ENCODE peak calls at places on chromosomes 7 and 10, in seven cellular contexts. One of them, this sample, is unnamed.

GRCh38 chr7:129375221-129375938 is 58.9 kb upstream of the STRIP2 start:
- DNase-seq in AG09309: no peak
- DNase-seq in HTR-8/SVneo: no peak
- DNase-seq in naive thymus-derived CD8-positive, alpha-beta T cell: no peak
- DNase-seq in HEK293T: no peak
- DNase-seq in NCI-H69: peak
- DNase-seq in activated naive CD4-positive, alpha-beta T cell: no peak
- DNase-seq in this sample: no peak

GRCh38 chr10:101453791-101454718 is 100.1 kb downstream of the BTRC start:
- DNase-seq in AG09309: peak
- DNase-seq in HTR-8/SVneo: no peak
- DNase-seq in naive thymus-derived CD8-positive, alpha-beta T cell: no peak
- DNase-seq in HEK293T: no peak
- DNase-seq in NCI-H69: no peak
- DNase-seq in activated naive CD4-positive, alpha-beta T cell: no peak
- DNase-seq in this sample: no peak

GRCh38 chr10:35191523-35191922 is 64.9 kb downstream of the CREM start:
- DNase-seq in AG09309: no peak
- DNase-seq in HTR-8/SVneo: no peak
- DNase-seq in naive thymus-derived CD8-positive, alpha-beta T cell: no peak
- DNase-seq in HEK293T: no peak
- DNase-seq in NCI-H69: no peak
- DNase-seq in activated naive CD4-positive, alpha-beta T cell: no peak
- DNase-seq in this sample: no peak

GRCh38 chr7:128739990-128740682 is 977 bp downstream of the CALU start:
- DNase-seq in AG09309: no peak
- DNase-seq in HTR-8/SVneo: no peak
- DNase-seq in naive thymus-derived CD8-positive, alpha-beta T cell: no peak
- DNase-seq in HEK293T: no peak
- DNase-seq in NCI-H69: no peak
- DNase-seq in activated naive CD4-positive, alpha-beta T cell: no peak
- DNase-seq in this sample: no peak

GRCh38 chr10:8416755-8417154 is 362.3 kb downstream of the GATA3 start:
- DNase-seq in AG09309: no peak
- DNase-seq in HTR-8/SVneo: no peak
- DNase-seq in naive thymus-derived CD8-positive, alpha-beta T cell: no peak
- DNase-seq in HEK293T: no peak
- DNase-seq in NCI-H69: no peak
- DNase-seq in activated naive CD4-positive, alpha-beta T cell: no peak
- DNase-seq in this sample: no peak

GRCh38 chr7:149196705-149197171 is 1.4 kb downstream of the ZNF282 start:
- DNase-seq in AG09309: no peak
- DNase-seq in HTR-8/SVneo: no peak
- DNase-seq in naive thymus-derived CD8-positive, alpha-beta T cell: no peak
- DNase-seq in HEK293T: peak
- DNase-seq in NCI-H69: peak
- DNase-seq in activated naive CD4-positive, alpha-beta T cell: no peak
- DNase-seq in this sample: no peak

GRCh38 chr7:121398246-121398645 is 2.1 kb upstream of the FAM3C start:
- DNase-seq in AG09309: no peak
- DNase-seq in HTR-8/SVneo: no peak
- DNase-seq in naive thymus-derived CD8-positive, alpha-beta T cell: no peak
- DNase-seq in HEK293T: no peak
- DNase-seq in NCI-H69: peak
- DNase-seq in activated naive CD4-positive, alpha-beta T cell: no peak
- DNase-seq in this sample: no peak

GRCh38 chr7:88401009-88401623 is 94.4 kb upstream of the STEAP4 start:
- DNase-seq in AG09309: no peak
- DNase-seq in HTR-8/SVneo: no peak
- DNase-seq in naive thymus-derived CD8-positive, alpha-beta T cell: no peak
- DNase-seq in HEK293T: peak
- DNase-seq in NCI-H69: peak
- DNase-seq in activated naive CD4-positive, alpha-beta T cell: no peak
- DNase-seq in this sample: no peak

GRCh38 chr7:18177815-18178660 is 150.4 kb upstream of the PRPS1L1 start:
- DNase-seq in AG09309: no peak
- DNase-seq in HTR-8/SVneo: no peak
- DNase-seq in naive thymus-derived CD8-positive, alpha-beta T cell: no peak
- DNase-seq in HEK293T: no peak
- DNase-seq in NCI-H69: peak
- DNase-seq in activated naive CD4-positive, alpha-beta T cell: no peak
- DNase-seq in this sample: no peak

GRCh38 chr10:67612577-67613537 is 83.1 kb downstream of the CTNNA3 start:
- DNase-seq in AG09309: peak
- DNase-seq in HTR-8/SVneo: peak
- DNase-seq in naive thymus-derived CD8-positive, alpha-beta T cell: peak
- DNase-seq in HEK293T: no peak
- DNase-seq in NCI-H69: no peak
- DNase-seq in activated naive CD4-positive, alpha-beta T cell: no peak
- DNase-seq in this sample: no peak